ENCODE peak calls at places on chromosomes 5 and 9, in six cellular contexts. M, W, P, K, U and L are unnamed samples. For H3K36me3, the result is how much of the 10 kb centered on the place peaks cover.

GRCh38 chr5:1494780-1495524 is 28.8 kb downstream of the LPCAT1 start:
- DNase-seq in M (no peak), P (no peak), U (peak), K (no peak), W (no peak), L (no peak)

GRCh38 chr5:52896524-52897237 is 92.5 kb upstream of the ITGA2 start:
- DNase-seq in M (no peak), K (no peak), W (no peak), P (no peak), U (no peak), L (no peak)

GRCh38 chr9:132582786-132583583 is 579 bp downstream of the BARHL1 start:
- DNase-seq in W (peak), M (no peak), P (no peak), K (no peak), U (no peak), L (no peak)

GRCh38 chr5:54146906-54147305 is 163.5 kb downstream of the ARL15 start:
- DNase-seq in K (no peak), M (no peak), U (no peak), W (no peak), P (no peak), L (no peak)

GRCh38 chr9:93261281-93261680 is 77.3 kb downstream of the WNK2 start:
- DNase-seq in P (no peak), K (no peak), W (peak), M (peak), U (no peak), L (peak)

GRCh38 chr9:70642421-70642820 is 228.0 kb upstream of the KLF9 start:
- DNase-seq in K (no peak), U (no peak), P (no peak), W (no peak), M (no peak), L (no peak)

GRCh38 chr9:90100014-90100413 is 495.2 kb downstream of the GADD45G start:
- DNase-seq in W (no peak), P (no peak), M (no peak), U (no peak), K (no peak), L (no peak)

GRCh38 chr5:63127054-63127453 is 548.4 kb downstream of the LRRC70 start:
- DNase-seq in M (no peak), P (no peak), W (no peak), U (no peak), K (no peak), L (no peak)

GRCh38 chr9:35683323-35683722 is 6.4 kb downstream of the TPM2 start:
- DNase-seq in P (no peak), U (no peak), K (no peak), M (no peak), W (no peak), L (no peak)

GRCh38 chr5:91469517-91470165 is 86.5 kb upstream of the ARRDC3 start:
- DNase-seq in W (no peak), P (no peak), M (no peak), U (no peak), K (no peak), L (no peak)

GRCh38 chr5:168315991-168316578 is 24.6 kb downstream of the WWC1 start:
- DNase-seq in W (no peak), P (no peak), U (peak), K (peak), M (peak), L (no peak)

GRCh38 chr5:168315416-168315990 is 24.1 kb downstream of the WWC1 start:
- DNase-seq in U (no peak), P (no peak), M (no peak), K (no peak), W (no peak), L (no peak)

GRCh38 chr5:168313596-168314204 is 22.3 kb downstream of the WWC1 start:
- DNase-seq in U (no peak), W (no peak), K (no peak), M (peak), P (no peak), L (no peak)

GRCh38 chr5:168312606-168313297 is 21.3 kb downstream of the WWC1 start:
- DNase-seq in M (peak), W (no peak), P (no peak), K (no peak), U (no peak), L (no peak)

GRCh38 chr5:168314735-168315411 is 23.4 kb downstream of the WWC1 start:
- DNase-seq in W (no peak), U (peak), K (peak), P (no peak), M (peak), L (no peak)
- H3K36me3 ChIP-seq in W (under half), U (under half), K (under half), P (under half), M (under half), L (under half)

DNA sequence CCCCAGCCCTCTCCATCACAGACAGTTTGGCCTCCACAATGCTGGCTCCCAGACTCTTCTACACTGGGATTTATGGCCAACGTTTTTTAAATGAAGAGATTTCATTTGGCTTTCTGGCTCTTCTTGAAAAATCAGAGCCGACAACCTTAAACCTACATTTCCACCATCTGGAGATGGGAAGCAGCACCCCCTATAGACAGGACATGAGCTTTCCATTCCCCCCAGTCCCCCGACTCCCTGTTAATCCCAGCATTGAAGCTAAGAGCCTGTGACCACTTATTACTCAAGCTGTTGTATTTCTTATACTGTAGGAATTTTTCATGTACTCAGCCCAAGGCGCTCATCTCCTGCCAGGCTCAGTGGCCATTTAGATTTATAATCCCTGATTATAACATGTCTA is 34.0 kb upstream of the AFAP1L1 start:
- DNase-seq in U (no peak), W (peak), P (no peak), M (no peak), K (no peak), L (no peak)
- H3K36me3 ChIP-seq in U (under half), W (under half), P (under half), M (under half), K (under half), L (half or more)

DNA sequence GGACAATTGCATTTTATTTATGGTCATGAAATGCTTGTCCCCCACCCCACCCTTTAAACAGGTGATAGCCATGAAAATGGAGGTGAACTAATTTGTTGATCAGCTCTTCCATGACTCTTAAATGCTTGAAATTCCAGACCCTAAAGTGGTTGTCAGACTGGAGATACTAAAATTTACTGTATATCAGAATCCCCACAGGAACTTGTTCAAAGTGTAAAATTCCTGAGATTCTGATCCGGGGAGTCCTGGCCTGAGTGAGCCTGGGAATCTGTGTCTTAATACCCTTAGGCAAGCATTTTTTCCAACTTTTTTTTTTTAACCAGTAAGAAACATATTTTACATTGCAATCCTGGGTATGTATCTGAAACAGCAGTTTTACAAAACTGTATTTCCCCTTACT is 4.7 kb downstream of the SKP2 start:
- DNase-seq in P (no peak), U (no peak), W (no peak), K (no peak), M (no peak), L (no peak)
- H3K36me3 ChIP-seq in P (under half), U (under half), W (under half), K (under half), M (under half), L (half or more)

DNA sequence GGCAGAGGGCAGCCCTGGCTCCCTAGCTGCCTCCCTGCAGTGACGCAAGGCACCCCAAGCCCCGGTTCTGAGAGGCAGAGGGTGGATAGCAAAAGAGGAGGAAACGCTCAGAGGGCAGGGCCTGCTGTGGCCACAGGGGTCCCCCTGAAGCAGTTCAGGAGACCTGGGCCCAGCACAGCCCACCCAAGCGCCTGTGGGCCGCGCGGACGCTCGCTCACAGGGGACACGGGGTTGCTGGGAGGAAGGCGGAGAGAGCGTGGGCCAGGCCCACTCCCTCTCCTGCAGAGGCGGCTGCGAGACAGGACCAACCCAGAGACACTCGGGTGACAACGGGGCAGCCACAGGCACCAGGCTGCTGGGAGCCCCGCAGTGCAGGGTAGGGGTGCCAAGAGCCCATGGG is 7.9 kb upstream of the TMEM210 start:
- DNase-seq in K (no peak), P (no peak), U (no peak), W (peak), M (no peak), L (no peak)
- H3K36me3 ChIP-seq in K (under half), P (under half), U (under half), W (under half), M (under half), L (half or more)